ENCODE peak calls at places on chromosome 16, in five cellular contexts. One of them, this sample, is unnamed.

GRCh38 chr16:67954421-67955196 is 10.7 kb upstream of the LCAT start:
- DNase-seq in HEK293T: no peak
- DNase-seq in T-cell: no peak
- DNase-seq in cardiac septum: no peak
- DNase-seq in activated CD4-positive, alpha-beta T cell treated with anti-CD3 and anti-CD28 coated beads for 24 hours: no peak
- DNase-seq in this sample: no peak

GRCh38 chr16:56311208-56312027 is 113.9 kb downstream of the AMFR start:
- DNase-seq in cardiac septum: no peak
- DNase-seq in HEK293T: no peak
- DNase-seq in activated CD4-positive, alpha-beta T cell treated with anti-CD3 and anti-CD28 coated beads for 24 hours: no peak
- DNase-seq in T-cell: no peak
- DNase-seq in this sample: no peak

GRCh38 chr16:72427001-72427785 is 255.2 kb upstream of the PMFBP1 start:
- DNase-seq in cardiac septum: no peak
- DNase-seq in activated CD4-positive, alpha-beta T cell treated with anti-CD3 and anti-CD28 coated beads for 24 hours: no peak
- DNase-seq in T-cell: no peak
- DNase-seq in HEK293T: no peak
- DNase-seq in this sample: no peak

GRCh38 chr16:68234188-68235104 is 1.5 kb downstream of the ESRP2 start:
- DNase-seq in HEK293T: no peak
- DNase-seq in T-cell: no peak
- DNase-seq in cardiac septum: no peak
- DNase-seq in activated CD4-positive, alpha-beta T cell treated with anti-CD3 and anti-CD28 coated beads for 24 hours: no peak
- DNase-seq in this sample: peak; percentile 67

GRCh38 chr16:88487920-88488842 is 35.1 kb downstream of the ZFPM1 start:
- DNase-seq in activated CD4-positive, alpha-beta T cell treated with anti-CD3 and anti-CD28 coated beads for 24 hours: no peak
- DNase-seq in T-cell: no peak
- DNase-seq in HEK293T: no peak
- DNase-seq in cardiac septum: no peak
- DNase-seq in this sample: no peak

GRCh38 chr16:52469775-52470174 is 77.2 kb downstream of the TOX3 start:
- DNase-seq in cardiac septum: no peak
- DNase-seq in activated CD4-positive, alpha-beta T cell treated with anti-CD3 and anti-CD28 coated beads for 24 hours: no peak
- DNase-seq in T-cell: no peak
- DNase-seq in HEK293T: no peak
- DNase-seq in this sample: no peak

GRCh38 chr16:15509593-15510520 is 75.5 kb downstream of the BMERB1 start:
- DNase-seq in cardiac septum: no peak
- DNase-seq in HEK293T: no peak
- DNase-seq in T-cell: no peak
- DNase-seq in activated CD4-positive, alpha-beta T cell treated with anti-CD3 and anti-CD28 coated beads for 24 hours: no peak
- DNase-seq in this sample: no peak

GRCh38 chr16:4934591-4934990 is 2.4 kb downstream of the PPL start:
- DNase-seq in activated CD4-positive, alpha-beta T cell treated with anti-CD3 and anti-CD28 coated beads for 24 hours: no peak
- DNase-seq in HEK293T: no peak
- DNase-seq in cardiac septum: no peak
- DNase-seq in T-cell: no peak
- DNase-seq in this sample: no peak

GRCh38 chr16:47139561-47140185 is 4.1 kb downstream of the NETO2 start:
- DNase-seq in activated CD4-positive, alpha-beta T cell treated with anti-CD3 and anti-CD28 coated beads for 24 hours: no peak
- DNase-seq in cardiac septum: no peak
- DNase-seq in T-cell: no peak
- DNase-seq in HEK293T: no peak
- DNase-seq in this sample: no peak

GRCh38 chr16:80720759-80721470 is 83.5 kb downstream of the CDYL2 start:
- DNase-seq in HEK293T: no peak
- DNase-seq in T-cell: no peak
- DNase-seq in cardiac septum: no peak
- DNase-seq in activated CD4-positive, alpha-beta T cell treated with anti-CD3 and anti-CD28 coated beads for 24 hours: no peak
- DNase-seq in this sample: no peak

GRCh38 chr16:66182592-66182991 is 183.9 kb upstream of the CDH5 start:
- DNase-seq in T-cell: no peak
- DNase-seq in activated CD4-positive, alpha-beta T cell treated with anti-CD3 and anti-CD28 coated beads for 24 hours: no peak
- DNase-seq in cardiac septum: no peak
- DNase-seq in HEK293T: no peak
- DNase-seq in this sample: no peak

GRCh38 chr16:11155284-11155806 is 100.7 kb downstream of the SOCS1 start:
- DNase-seq in HEK293T: no peak
- DNase-seq in T-cell: no peak
- DNase-seq in cardiac septum: no peak
- DNase-seq in activated CD4-positive, alpha-beta T cell treated with anti-CD3 and anti-CD28 coated beads for 24 hours: no peak
- DNase-seq in this sample: no peak

GRCh38 chr16:48182979-48183537 is 27.3 kb upstream of the ABCC12 start:
- DNase-seq in HEK293T: no peak
- DNase-seq in cardiac septum: no peak
- DNase-seq in T-cell: no peak
- DNase-seq in activated CD4-positive, alpha-beta T cell treated with anti-CD3 and anti-CD28 coated beads for 24 hours: no peak
- DNase-seq in this sample: peak; percentile 24

GRCh38 chr16:84959045-84959576 is 52.2 kb downstream of the ZDHHC7 start:
- DNase-seq in T-cell: no peak
- DNase-seq in cardiac septum: no peak
- DNase-seq in activated CD4-positive, alpha-beta T cell treated with anti-CD3 and anti-CD28 coated beads for 24 hours: no peak
- DNase-seq in HEK293T: no peak
- DNase-seq in this sample: no peak

GRCh38 chr16:23999663-24000062 is 163.9 kb downstream of the PRKCB start:
- DNase-seq in cardiac septum: no peak
- DNase-seq in activated CD4-positive, alpha-beta T cell treated with anti-CD3 and anti-CD28 coated beads for 24 hours: peak; percentile 50
- DNase-seq in T-cell: no peak
- DNase-seq in HEK293T: no peak
- DNase-seq in this sample: no peak

GRCh38 chr16:54326266-54326662 is 39.7 kb upstream of the IRX3 start:
- DNase-seq in T-cell: no peak
- DNase-seq in HEK293T: no peak
- DNase-seq in cardiac septum: no peak
- DNase-seq in activated CD4-positive, alpha-beta T cell treated with anti-CD3 and anti-CD28 coated beads for 24 hours: no peak
- DNase-seq in this sample: peak; percentile 25

This sample was measured in sigmoid colon.